ENCODE peak calls at places on chromosomes 4 and X, in four cellular contexts. G is PC-9, I is A673, T is right lobe of liver. Q is an unnamed sample. For H3K36me3 and H3K27me3, the result is how much of the 10 kb centered on the place peaks cover.

GRCh38 chrX:71000139-71000538 is 68.0 kb downstream of the SNX12 start:
- DNase-seq in T (no peak), I (no peak), G (no peak), Q (no peak)

GRCh38 chrX:123450217-123450616 is 266.1 kb downstream of the GRIA3 start:
- DNase-seq in T (no peak), I (no peak), G (no peak), Q (no peak)

GRCh38 chrX:115642304-115642703 is 81.3 kb downstream of the PLS3 start:
- DNase-seq in I (peak), G (no peak), T (no peak), Q (no peak)

GRCh38 chr4:118264096-118264495 is 88.7 kb downstream of the PRSS12 start:
- DNase-seq in G (no peak), I (no peak), T (no peak), Q (no peak)

GRCh38 chrX:42519666-42520231 is 258.2 kb downstream of the PPP1R2C start:
- DNase-seq in I (peak), G (no peak), T (no peak), Q (no peak)

GRCh38 chrX:151396042-151396826 is 772 bp upstream of the VMA21 start:
- DNase-seq in G (peak), T (no peak), I (no peak), Q (no peak)

GRCh38 chr4:102358128-102358527 is 12.8 kb upstream of the SLC39A8 start:
- DNase-seq in T (no peak), I (no peak), G (no peak), Q (no peak)

GRCh38 chr4:2794707-2795557 is 2.0 kb downstream of the SH3BP2 start:
- DNase-seq in T (peak), I (no peak), G (no peak), Q (peak)

GRCh38 chrX:794311-794710 is 163.7 kb downstream of the SHOX start:
- DNase-seq in G (no peak), I (no peak), T (no peak), Q (no peak)

GRCh38 chr4:23921447-23921845 is 31.6 kb upstream of the PPARGC1A start:
- DNase-seq in I (no peak), G (no peak), T (no peak), Q (no peak)

GRCh38 chrX:10725071-10725470 is 104.7 kb upstream of the MID1 start:
- DNase-seq in I (peak), T (no peak), G (no peak), Q (no peak)

GRCh38 chr4:99028187-99028586 is 32.7 kb downstream of the METAP1 start:
- DNase-seq in T (no peak), I (no peak), G (no peak), Q (no peak)

GRCh38 chr4:179586460-179586859 is 2144.2 kb upstream of the AGA start:
- DNase-seq in T (no peak), I (peak), G (no peak), Q (no peak)

GRCh38 chr4:56086073-56086521 is 137.4 kb downstream of the CEP135 start:
- DNase-seq in G (no peak), I (peak), T (no peak), Q (no peak)

GRCh38 chr4:173074501-173074946 is 94.1 kb upstream of the GALNT7 start:
- DNase-seq in I (peak), T (no peak), G (peak), Q (peak)

GRCh38 chrX:19512961-19513360 is 2.3 kb downstream of the MAP3K15 start:
- DNase-seq in I (no peak), T (no peak), G (no peak), Q (no peak)

GRCh38 chr4:52951016-52951415 is 88.9 kb downstream of the RASL11B start:
- DNase-seq in I (no peak), G (no peak), T (no peak), Q (no peak)

GRCh38 chr4:186472948-186473347 is 82.4 kb downstream of the MTNR1A start:
- DNase-seq in T (no peak), I (peak), G (no peak), Q (no peak)

GRCh38 chrX:22060451-22060940 is 28.4 kb downstream of the PHEX start:
- DNase-seq in I (no peak), G (peak), T (no peak), Q (no peak)

GRCh38 chr4:13024147-13025105 is 459.7 kb downstream of the RAB28 start:
- DNase-seq in G (no peak), T (no peak), I (no peak), Q (no peak)

GRCh38 chr4:112185334-112185733 is 40.1 kb downstream of the FAM241A start:
- DNase-seq in I (no peak), G (no peak), T (no peak), Q (no peak)

GRCh38 chr4:43471950-43472349 is 579.4 kb downstream of the GRXCR1 start:
- DNase-seq in I (no peak), G (no peak), T (no peak), Q (no peak)

GRCh38 chr4:152996101-152996500 is 60.0 kb downstream of the FHDC1 start:
- DNase-seq in G (peak), I (peak), T (no peak), Q (no peak)

GRCh38 chrX:101395789-101396188 is 5.0 kb downstream of the RPL36A start:
- DNase-seq in T (no peak), I (peak), G (no peak), Q (no peak)

GRCh38 chr4:32192991-32193390 is 1472.8 kb downstream of the PCDH7 start:
- DNase-seq in T (no peak), G (no peak), I (no peak), Q (no peak)

GRCh38 chrX:81957900-81958545 is 756.1 kb downstream of the SH3BGRL start:
- DNase-seq in G (no peak), T (no peak), I (peak), Q (no peak)

GRCh38 chrX:98379134-98379533 is 1495.4 kb downstream of the RPA4 start:
- DNase-seq in I (no peak), G (no peak), T (no peak), Q (no peak)

GRCh38 chr4:74805601-74806000 is 11.3 kb upstream of the BTC start:
- DNase-seq in I (peak), G (peak), T (no peak), Q (peak)

GRCh38 chr4:86926428-86927086 is 8.3 kb upstream of the AFF1 start:
- DNase-seq in I (no peak), T (no peak), G (peak), Q (no peak)

GRCh38 chrX:148947399-148948025 is 447.1 kb downstream of the AFF2 start:
- DNase-seq in T (no peak), G (no peak), I (no peak), Q (no peak)

GRCh38 chr4:174080361-174080760 is 203.1 kb downstream of the FBXO8 start:
- DNase-seq in I (no peak), G (no peak), T (no peak), Q (no peak)

GRCh38 chr4:148778980-148779675 is 336.9 kb upstream of the NR3C2 start:
- DNase-seq in G (no peak), T (no peak), I (no peak), Q (no peak)

GRCh38 chrX:63354484-63354883 is 3.4 kb upstream of the SPIN4 start:
- DNase-seq in T (no peak), G (no peak), I (no peak), Q (no peak)

GRCh38 chrX:63350551-63350950 is 581 bp downstream of the SPIN4 start:
- DNase-seq in T (peak), G (peak), I (peak), Q (peak)

GRCh38 chrX:63350979-63351616 is at the start of gene SPIN4:
- DNase-seq in G (peak), T (peak), I (peak), Q (peak)

GRCh38 chrX:63349307-63349706 is 1.8 kb downstream of the SPIN4 start:
- DNase-seq in G (no peak), I (no peak), T (no peak), Q (no peak)
- H3K4me3 ChIP-seq in G (peak), I (no peak), T (no peak), Q (peak)

DNA sequence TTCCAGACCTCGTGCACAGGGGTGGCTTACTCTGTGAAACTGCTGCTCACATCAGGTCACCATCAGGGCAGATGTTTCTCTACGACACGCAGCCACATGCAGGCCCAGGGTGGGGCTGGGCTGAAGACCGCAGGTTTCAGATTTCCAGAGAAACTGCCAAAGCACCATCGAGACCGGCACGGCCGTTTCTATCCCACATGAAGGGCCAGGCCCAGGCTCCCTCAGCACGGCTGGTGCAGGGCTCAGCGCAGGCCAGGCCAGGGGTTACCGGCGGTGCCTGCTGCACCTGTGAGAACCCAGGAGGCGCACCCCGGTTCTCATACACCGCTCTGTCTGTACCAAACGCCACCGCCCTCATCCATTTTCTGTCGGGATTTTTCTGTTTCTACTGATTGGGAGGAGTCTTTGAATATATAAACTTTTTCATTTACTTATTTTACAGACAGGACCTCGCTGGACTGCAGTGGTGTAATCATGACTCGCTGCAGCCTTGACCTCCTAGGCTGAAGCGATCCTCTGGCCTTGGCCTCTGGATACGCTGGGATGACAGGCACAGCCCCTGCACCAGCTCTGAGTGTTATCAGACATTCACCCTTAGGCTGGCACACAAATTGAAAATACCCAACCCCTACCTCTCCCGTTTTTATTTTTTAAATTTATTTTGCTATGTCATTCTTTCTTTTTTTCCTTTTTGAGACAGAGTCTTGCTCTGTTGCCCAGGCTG is 17.1 kb downstream of the CTBP1 start:
- DNase-seq in T (no peak), G (no peak), I (no peak), Q (no peak)
- H3K36me3 ChIP-seq in T (under half), G (under half), I (half or more), Q (under half)

DNA sequence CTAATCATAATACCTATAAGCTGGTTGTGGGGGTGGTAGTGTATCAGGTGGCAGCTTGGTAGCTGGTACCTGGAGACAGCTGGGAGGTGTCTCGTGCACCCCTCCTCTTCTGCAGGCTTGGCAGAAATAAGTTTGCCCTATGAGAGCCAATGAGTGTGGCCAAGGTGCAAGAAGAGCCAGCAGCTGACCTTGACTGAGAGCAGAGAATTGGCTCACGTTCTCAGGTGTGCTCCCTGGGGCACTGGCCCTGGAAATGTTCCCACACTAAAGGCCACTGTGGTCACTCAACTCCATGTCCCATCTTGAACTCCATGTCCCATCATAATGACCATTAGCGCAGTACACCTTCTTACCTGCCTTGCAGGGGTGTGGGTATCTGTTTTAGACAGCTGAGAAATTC is 13.4 kb downstream of the TRMT44 start:
- DNase-seq in G (no peak), T (no peak), I (no peak), Q (no peak)
- H3K27me3 ChIP-seq in G (under half), T (under half), I (under half), Q (under half)

DNA sequence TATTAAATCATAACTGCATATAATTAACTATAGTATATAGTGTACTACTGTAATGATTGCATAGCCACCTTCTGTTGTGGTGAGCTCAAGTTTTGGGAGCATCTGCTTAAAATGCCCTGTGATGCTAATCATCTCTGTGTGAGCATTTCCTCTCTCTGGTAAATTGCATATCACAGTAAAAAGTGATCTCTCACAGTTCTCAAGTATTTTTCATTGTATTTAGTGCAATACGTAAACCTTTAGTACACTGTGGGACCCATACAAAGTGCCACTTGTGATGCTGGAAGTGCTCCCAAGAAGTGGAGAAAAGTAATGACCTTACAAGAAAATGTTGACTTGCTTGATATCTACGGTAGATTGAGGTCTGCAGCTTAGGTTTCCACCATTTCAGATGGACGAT is 82.0 kb downstream of the WWC2 start:
- DNase-seq in I (peak), G (no peak), T (no peak), Q (no peak)
- H3K4me3 ChIP-seq in I (no peak), G (no peak), T (no peak), Q (no peak)

GRCh38 chr4:15989431-15989830 is 26.5 kb upstream of the FGFBP2 start:
- DNase-seq in I (no peak), T (no peak), G (no peak), Q (peak)

GRCh38 chr4:15990570-15991285 is 27.8 kb upstream of the FGFBP2 start:
- DNase-seq in I (no peak), G (no peak), T (no peak), Q (no peak)

GRCh38 chr4:15982833-15983528 is 20.0 kb upstream of the FGFBP2 start:
- DNase-seq in G (no peak), T (no peak), I (no peak), Q (no peak)

GRCh38 chr4:15988222-15988621 is 25.2 kb upstream of the FGFBP2 start:
- DNase-seq in I (no peak), T (no peak), G (no peak), Q (no peak)

GRCh38 chr4:15986900-15987299 is 23.9 kb upstream of the FGFBP2 start:
- DNase-seq in I (no peak), T (no peak), G (no peak), Q (no peak)
- H3K36me3 ChIP-seq in I (under half), T (under half), G (under half), Q (under half)

GRCh38 chr4:138910201-138910913 is 105.2 kb upstream of the NOCT start:
- DNase-seq in T (no peak), I (no peak), G (no peak), Q (no peak)
- H3K27me3 ChIP-seq in T (under half), I (under half), G (under half), Q (under half)

GRCh38 chr4:10808591-10808990 is 124.0 kb upstream of the CLNK start:
- DNase-seq in T (no peak), I (no peak), G (no peak), Q (peak)

GRCh38 chr4:10811992-10812391 is 127.4 kb upstream of the CLNK start:
- DNase-seq in T (no peak), I (no peak), G (no peak), Q (no peak)

GRCh38 chr4:10806993-10807645 is 122.6 kb upstream of the CLNK start:
- DNase-seq in G (no peak), T (no peak), I (no peak), Q (no peak)

GRCh38 chr4:10810411-10810810 is 125.8 kb upstream of the CLNK start:
- DNase-seq in T (no peak), I (no peak), G (no peak), Q (no peak)

DNA sequence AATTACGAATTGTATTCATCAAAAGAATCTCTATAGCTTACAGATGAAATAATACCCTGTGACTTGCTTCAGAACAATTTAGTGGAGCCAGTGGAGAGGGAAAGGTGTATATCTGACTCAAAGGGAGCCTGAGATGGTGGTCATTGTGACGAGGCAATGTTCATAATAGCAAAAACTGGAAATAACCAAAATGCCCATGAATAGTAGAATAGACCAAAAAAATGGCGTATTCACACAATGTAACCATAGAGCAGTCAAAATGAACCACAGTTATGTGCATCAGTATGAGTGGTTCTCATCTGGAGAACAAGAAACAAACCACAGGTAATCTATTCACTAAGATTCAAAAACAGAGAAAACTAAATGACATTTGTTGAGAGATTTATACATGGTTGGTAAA is 125.3 kb upstream of the CLNK start:
- DNase-seq in I (no peak), G (no peak), T (no peak), Q (no peak)
- H3K4me3 ChIP-seq in I (no peak), G (no peak), T (no peak), Q (no peak)